ENCODE peak calls at places on chromosomes 13 and 19, in ten cellular contexts. N is AG04449, R is suprapubic skin, O is endodermal cell, M is cardiac fibroblast, A is tibial artery, U is H1, D is cardiac muscle cell, V is astrocyte of the cerebellum, H is astrocyte of the spinal cord. L is an unnamed sample.

GRCh38 chr19:55640577-55641375 is at the start of gene ZNF580:
- DNase-seq in N (no peak), R (no peak), O (peak), M (peak), A (peak), U (peak), D (peak), V (no peak), H (peak), L (no peak)

GRCh38 chr19:34145741-34146202 is 26.5 kb upstream of the LSM14A start:
- DNase-seq in N (no peak), R (no peak), O (peak), M (peak), A (no peak), U (peak), D (peak), V (peak), H (peak), L (peak)

GRCh38 chr19:8515317-8515716 is 1.4 kb upstream of the ZNF414 start:
- DNase-seq in N (no peak), R (no peak), O (no peak), M (no peak), A (no peak), U (no peak), D (no peak), V (no peak), H (no peak), L (no peak)

GRCh38 chr13:114119196-114119595 is 13.2 kb downstream of the RASA3 start:
- DNase-seq in N (no peak), R (no peak), O (peak), M (peak), A (no peak), U (no peak), D (peak), V (peak), H (peak), L (peak)

GRCh38 chr13:20121154-20121515 is 39.7 kb downstream of the GJA3 start:
- DNase-seq in N (no peak), R (no peak), O (peak), M (no peak), A (no peak), U (no peak), D (peak), V (no peak), H (no peak), L (no peak)

GRCh38 chr13:48233886-48234488 is 981 bp downstream of the ITM2B start:
- DNase-seq in N (peak), R (no peak), O (no peak), M (peak), A (no peak), U (no peak), D (peak), V (peak), H (peak), L (no peak)

GRCh38 chr19:48539503-48540096 is 12.4 kb upstream of the SULT2B1 start:
- DNase-seq in N (no peak), R (no peak), O (no peak), M (peak), A (no peak), U (no peak), D (peak), V (no peak), H (peak), L (no peak)

GRCh38 chr13:114127473-114128347 is 4.7 kb downstream of the RASA3 start:
- DNase-seq in N (no peak), R (no peak), O (no peak), M (no peak), A (no peak), U (no peak), D (no peak), V (no peak), H (no peak), L (no peak)

GRCh38 chr19:31502536-31503170 is 153.4 kb upstream of the TSHZ3 start:
- DNase-seq in N (no peak), R (peak), O (no peak), M (no peak), A (no peak), U (peak), D (no peak), V (no peak), H (no peak), L (no peak)

GRCh38 chr13:95784891-95785290 is 108.0 kb downstream of the DNAJC3 start:
- DNase-seq in N (no peak), R (no peak), O (no peak), M (peak), A (no peak), U (no peak), D (peak), V (peak), H (peak), L (no peak)

GRCh38 chr19:39951686-39952085 is 17.3 kb upstream of the FCGBP start:
- DNase-seq in N (no peak), R (no peak), O (no peak), M (peak), A (no peak), U (no peak), D (peak), V (no peak), H (peak), L (no peak)

GRCh38 chr19:17333611-17334413 is 843 bp downstream of the ANO8 start:
- DNase-seq in N (no peak), R (peak), O (peak), M (peak), A (no peak), U (peak), D (peak), V (peak), H (peak), L (peak)

GRCh38 chr13:30110301-30111070 is 196.9 kb downstream of the KATNAL1 start:
- DNase-seq in N (no peak), R (no peak), O (no peak), M (no peak), A (no peak), U (no peak), D (no peak), V (no peak), H (no peak), L (no peak)

GRCh38 chr19:31338069-31338767 is 11.0 kb downstream of the TSHZ3 start:
- DNase-seq in N (no peak), R (no peak), O (peak), M (peak), A (peak), U (peak), D (peak), V (no peak), H (peak), L (no peak)

GRCh38 chr13:19845758-19846157 is 17.7 kb downstream of the ZMYM5 start:
- DNase-seq in N (peak), R (no peak), O (no peak), M (peak), A (no peak), U (no peak), D (peak), V (peak), H (peak), L (peak)

GRCh38 chr19:46303345-46303701 is 6.5 kb downstream of the HIF3A start:
- DNase-seq in N (no peak), R (no peak), O (no peak), M (no peak), A (no peak), U (no peak), D (no peak), V (no peak), H (no peak), L (no peak)

GRCh38 chr13:29583073-29583785 is 12.3 kb downstream of the SLC7A1 start:
- DNase-seq in N (no peak), R (no peak), O (peak), M (no peak), A (no peak), U (no peak), D (no peak), V (no peak), H (peak), L (peak)

GRCh38 chr13:99661791-99662190 is 160.5 kb downstream of the TM9SF2 start:
- DNase-seq in N (no peak), R (no peak), O (peak), M (no peak), A (no peak), U (peak), D (no peak), V (no peak), H (no peak), L (no peak)

GRCh38 chr13:36475468-36475867 is 43.2 kb downstream of the CCNA1 start:
- DNase-seq in N (no peak), R (no peak), O (peak), M (peak), A (no peak), U (no peak), D (peak), V (peak), H (no peak), L (no peak)

GRCh38 chr13:26771796-26772195 is 11.2 kb upstream of the GPR12 start:
- DNase-seq in N (no peak), R (no peak), O (no peak), M (no peak), A (no peak), U (no peak), D (no peak), V (no peak), H (no peak), L (no peak)

GRCh38 chr13:40221131-40221459 is 445.3 kb downstream of the FOXO1 start:
- DNase-seq in N (no peak), R (no peak), O (no peak), M (no peak), A (no peak), U (no peak), D (no peak), V (no peak), H (no peak), L (no peak)

GRCh38 chr13:23433171-23434153 is at the start of gene SACS:
- DNase-seq in N (no peak), R (no peak), O (peak), M (peak), A (no peak), U (peak), D (peak), V (peak), H (peak), L (no peak)

GRCh38 chr19:7887408-7888144 is 734 bp upstream of the LRRC8E start:
- DNase-seq in N (no peak), R (no peak), O (no peak), M (no peak), A (no peak), U (no peak), D (no peak), V (no peak), H (no peak), L (no peak)

GRCh38 chr19:16247353-16248182 is 49.9 kb downstream of the AP1M1 start:
- DNase-seq in N (peak), R (peak), O (peak), M (peak), A (peak), U (peak), D (peak), V (peak), H (peak), L (peak)
- TF ChIP-seq CTCF in N (peak), R (peak), O (peak), M (peak), A (peak), U (peak), D (peak), V (peak), H (peak), L (peak)

GRCh38 chr19:19490247-19490968 is 24.9 kb downstream of the TSSK6 start:
- DNase-seq in N (peak), R (peak), O (peak), M (peak), A (peak), U (peak), D (peak), V (peak), H (peak), L (peak)
- H3K4me3 ChIP-seq in N (no peak), R (peak), O (no peak), M (no peak), A (peak), U (no peak), D (no peak), V (no peak), H (no peak), L (no peak)

GRCh38 chr13:102584423-102584822 is 12.4 kb upstream of the TPP2 start:
- DNase-seq in N (no peak), R (no peak), O (no peak), M (no peak), A (no peak), U (no peak), D (no peak), V (no peak), H (no peak), L (no peak)

GRCh38 chr13:102582256-102582655 is 14.5 kb upstream of the TPP2 start:
- DNase-seq in N (no peak), R (no peak), O (no peak), M (no peak), A (no peak), U (no peak), D (no peak), V (no peak), H (no peak), L (no peak)

GRCh38 chr13:102589291-102589822 is 7.4 kb upstream of the TPP2 start:
- DNase-seq in N (no peak), R (no peak), O (no peak), M (no peak), A (no peak), U (no peak), D (no peak), V (no peak), H (no peak), L (no peak)

GRCh38 chr13:102587916-102588315 is 8.9 kb upstream of the TPP2 start:
- DNase-seq in N (no peak), R (no peak), O (no peak), M (no peak), A (no peak), U (no peak), D (peak), V (no peak), H (no peak), L (no peak)

GRCh38 chr13:102586615-102587014 is 10.2 kb upstream of the TPP2 start:
- DNase-seq in N (no peak), R (no peak), O (no peak), M (no peak), A (no peak), U (no peak), D (no peak), V (no peak), H (no peak), L (no peak)
- TF ChIP-seq CTCF in N (no peak), R (no peak), O (no peak), M (no peak), A (no peak), U (no peak), D (no peak), V (no peak), H (no peak), L (no peak)

GRCh38 chr19:15199652-15200574 is 882 bp downstream of the NOTCH3 start:
- DNase-seq in N (no peak), R (no peak), O (peak), M (peak), A (peak), U (peak), D (peak), V (no peak), H (no peak), L (no peak)

GRCh38 chr19:15199219-15199651 is 1.6 kb downstream of the NOTCH3 start:
- DNase-seq in N (no peak), R (no peak), O (no peak), M (no peak), A (no peak), U (no peak), D (no peak), V (no peak), H (no peak), L (no peak)

GRCh38 chr19:15200575-15201364 is at the start of gene NOTCH3:
- DNase-seq in N (no peak), R (no peak), O (peak), M (no peak), A (no peak), U (peak), D (no peak), V (no peak), H (no peak), L (no peak)

GRCh38 chr19:15198006-15198356 is 2.8 kb downstream of the NOTCH3 start:
- DNase-seq in N (no peak), R (no peak), O (no peak), M (no peak), A (peak), U (no peak), D (no peak), V (no peak), H (no peak), L (no peak)

DNA sequence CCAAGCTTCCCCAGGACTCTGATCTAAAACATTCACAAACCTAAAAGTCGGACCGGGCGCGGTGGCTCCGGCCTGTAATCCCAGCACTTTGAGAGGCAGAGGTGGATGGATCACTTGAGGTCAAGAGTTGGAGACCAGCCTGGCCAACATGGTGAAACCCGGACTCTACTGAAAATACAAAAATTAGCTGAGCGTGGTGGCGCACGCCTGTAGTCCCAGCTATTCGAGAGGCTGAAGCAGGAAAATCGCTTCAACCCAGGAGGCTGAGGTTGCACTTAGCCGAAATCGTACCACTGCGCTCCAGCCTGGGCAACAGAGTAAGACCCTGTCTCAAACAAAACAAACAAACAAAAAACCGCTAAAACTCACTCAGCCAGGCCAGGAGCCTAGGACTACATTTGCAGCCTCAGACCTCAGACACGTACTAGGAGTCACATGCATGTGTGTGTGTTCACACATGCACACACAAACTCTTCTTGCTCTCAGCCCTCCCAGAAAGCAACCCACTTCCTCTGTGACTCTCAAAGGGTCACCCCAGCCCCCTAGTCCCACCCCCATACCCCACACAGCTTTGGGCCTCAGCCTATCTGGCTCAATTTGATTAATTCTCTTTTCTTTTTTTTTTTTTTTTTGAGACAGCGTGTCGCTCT is 704 bp upstream of the NOTCH3 start:
- DNase-seq in N (no peak), R (no peak), O (no peak), M (no peak), A (no peak), U (no peak), D (no peak), V (no peak), H (no peak), L (no peak)
- H3K4me3 ChIP-seq in N (peak), R (peak), O (peak), M (peak), A (peak), U (peak), D (no peak), V (no peak), H (peak), L (no peak)

GRCh38 chr13:33441015-33441414 is 155.5 kb upstream of the STARD13 start:
- DNase-seq in N (no peak), R (no peak), O (peak), M (peak), A (no peak), U (no peak), D (peak), V (peak), H (peak), L (no peak)
- TF ChIP-seq CTCF in N (peak), R (no peak), O (peak), M (peak), A (no peak), U (peak), D (no peak), V (peak), H (peak), L (peak)

DNA sequence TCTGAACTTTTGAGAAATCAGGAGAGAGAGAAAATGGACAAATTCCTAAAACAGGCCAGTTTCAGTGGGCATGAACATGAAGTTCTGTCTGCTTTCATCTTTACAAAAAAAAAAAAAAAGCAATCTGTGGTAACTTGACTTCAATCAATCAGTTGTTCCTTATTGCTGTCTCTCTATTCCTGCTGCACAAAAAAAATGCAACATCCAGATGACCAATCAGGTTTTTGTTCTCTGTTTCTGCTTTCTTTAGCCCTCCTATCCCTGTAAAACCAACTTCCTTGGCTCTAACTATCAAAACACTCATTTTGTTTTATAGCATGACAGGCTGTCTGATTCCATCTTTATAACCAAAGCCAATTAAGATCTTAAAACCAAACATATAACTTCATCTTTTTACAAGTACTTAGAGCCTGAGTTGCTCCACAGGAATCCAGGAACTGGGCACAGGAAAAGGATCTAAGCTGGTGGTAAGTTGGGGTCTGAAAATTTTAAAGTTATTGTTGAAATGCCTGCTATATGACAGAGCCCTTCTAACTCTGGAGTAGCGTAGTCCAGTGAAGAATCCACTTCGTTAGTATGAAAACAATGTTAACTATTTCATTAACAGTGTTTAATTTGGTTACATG is at the start of gene FPR3:
- DNase-seq in N (no peak), R (no peak), O (no peak), M (no peak), A (no peak), U (no peak), D (no peak), V (no peak), H (no peak), L (no peak)
- H3K4me3 ChIP-seq in N (no peak), R (no peak), O (no peak), M (no peak), A (no peak), U (no peak), D (no peak), V (no peak), H (no peak), L (no peak)

GRCh38 chr19:5154129-5154798 is 185.4 kb downstream of the KDM4B start:
- DNase-seq in N (no peak), R (no peak), O (peak), M (peak), A (peak), U (peak), D (peak), V (no peak), H (no peak), L (no peak)
- TF ChIP-seq CTCF in N (peak), R (no peak), O (peak), M (peak), A (no peak), U (peak), D (peak), V (peak), H (peak), L (peak)

GRCh38 chr19:3054972-3055740 is 7.1 kb downstream of the TLE5 start:
- DNase-seq in N (no peak), R (no peak), O (no peak), M (no peak), A (no peak), U (no peak), D (no peak), V (no peak), H (no peak), L (no peak)
- H3K4me3 ChIP-seq in N (no peak), R (no peak), O (no peak), M (no peak), A (no peak), U (no peak), D (no peak), V (no peak), H (no peak), L (no peak)

DNA sequence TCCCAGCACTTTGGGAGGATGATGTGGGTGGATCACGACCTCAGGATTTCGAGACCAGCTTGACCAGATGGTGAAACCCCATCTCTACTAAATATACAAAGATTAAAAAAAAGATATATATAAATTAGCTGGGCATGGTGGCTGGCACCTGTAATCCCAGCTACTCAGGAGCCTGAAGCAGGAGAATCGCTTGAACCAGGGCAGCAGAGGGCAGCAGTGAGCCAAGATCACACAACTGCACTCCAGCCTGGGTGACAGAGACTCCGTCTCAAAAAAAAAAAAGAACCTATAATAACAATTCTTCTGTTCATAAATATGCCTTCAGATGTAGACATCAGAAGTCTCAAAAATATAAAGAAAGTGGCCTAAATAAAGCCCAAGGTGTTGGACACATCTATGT is 7.6 kb downstream of the ZNF737 start:
- DNase-seq in N (no peak), R (no peak), O (peak), M (no peak), A (no peak), U (peak), D (no peak), V (no peak), H (no peak), L (no peak)
- TF ChIP-seq CTCF in N (no peak), R (no peak), O (peak), M (no peak), A (no peak), U (peak), D (no peak), V (no peak), H (no peak), L (peak)

L was measured in HFF-Myc.